ENCODE peak calls at places on chromosomes 13 and 19, in eight cellular contexts. One of them, this sample, is unnamed.
A peak's percentile ranks its signal among the peaks of the same experiment; 100 is the strongest.

GRCh38 chr13:85170372-85170771 is 628.8 kb downstream of the SLITRK6 start:
- DNase-seq in OCI-LY7: no peak
- DNase-seq in HCT116: no peak
- DNase-seq in neural progenitor cell: no peak
- DNase-seq in SK-N-SH: no peak
- DNase-seq in GM23248: no peak
- DNase-seq in hepatocyte: no peak
- DNase-seq in MM.1S: no peak
- DNase-seq in this sample: no peak

GRCh38 chr19:27733551-27734266 is 1479.2 kb downstream of the UQCRFS1 start:
- DNase-seq in hepatocyte: no peak
- DNase-seq in SK-N-SH: no peak
- DNase-seq in neural progenitor cell: no peak
- DNase-seq in HCT116: no peak
- DNase-seq in MM.1S: no peak
- DNase-seq in GM23248: no peak
- DNase-seq in OCI-LY7: no peak
- DNase-seq in this sample: no peak

GRCh38 chr19:38644719-38645118 is 2.7 kb upstream of the ACTN4 start:
- DNase-seq in SK-N-SH: no peak
- DNase-seq in OCI-LY7: no peak
- DNase-seq in neural progenitor cell: no peak
- DNase-seq in HCT116: no peak
- DNase-seq in GM23248: no peak
- DNase-seq in MM.1S: no peak
- DNase-seq in hepatocyte: no peak
- DNase-seq in this sample: peak; percentile 52

GRCh38 chr19:9917322-9917721 is 19.0 kb downstream of the OLFM2 start:
- DNase-seq in HCT116: peak; percentile 42
- DNase-seq in MM.1S: no peak
- DNase-seq in neural progenitor cell: peak; percentile 71
- DNase-seq in GM23248: peak; percentile 82
- DNase-seq in SK-N-SH: peak; percentile 81
- DNase-seq in OCI-LY7: peak; percentile 61
- DNase-seq in hepatocyte: peak; percentile 39
- DNase-seq in this sample: peak; percentile 85

GRCh38 chr19:3617463-3617862 is 9.1 kb downstream of the CACTIN start:
- DNase-seq in SK-N-SH: no peak
- DNase-seq in GM23248: no peak
- DNase-seq in hepatocyte: no peak
- DNase-seq in HCT116: no peak
- DNase-seq in neural progenitor cell: peak; percentile 20
- DNase-seq in OCI-LY7: no peak
- DNase-seq in MM.1S: peak; percentile 43
- DNase-seq in this sample: no peak

GRCh38 chr19:50387176-50387867 is 3.2 kb downstream of the POLD1 start:
- DNase-seq in MM.1S: no peak
- DNase-seq in neural progenitor cell: no peak
- DNase-seq in SK-N-SH: no peak
- DNase-seq in OCI-LY7: no peak
- DNase-seq in GM23248: peak; percentile 72
- DNase-seq in hepatocyte: no peak
- DNase-seq in HCT116: no peak
- DNase-seq in this sample: no peak

GRCh38 chr13:112069727-112070300 is 2.9 kb downstream of the SOX1 start:
- DNase-seq in hepatocyte: no peak
- DNase-seq in MM.1S: no peak
- DNase-seq in OCI-LY7: no peak
- DNase-seq in GM23248: no peak
- DNase-seq in SK-N-SH: no peak
- DNase-seq in HCT116: no peak
- DNase-seq in neural progenitor cell: peak; percentile 57
- DNase-seq in this sample: no peak

GRCh38 chr19:1747285-1748114 is 5.8 kb upstream of the ONECUT3 start:
- DNase-seq in HCT116: peak; percentile 100
- DNase-seq in MM.1S: no peak
- DNase-seq in SK-N-SH: no peak
- DNase-seq in neural progenitor cell: peak; percentile 53
- DNase-seq in hepatocyte: peak; percentile 81
- DNase-seq in GM23248: peak; percentile 71
- DNase-seq in OCI-LY7: no peak
- DNase-seq in this sample: peak; percentile 97

GRCh38 chr13:53605306-53605705 is 576.7 kb downstream of the OLFM4 start:
- DNase-seq in MM.1S: no peak
- DNase-seq in OCI-LY7: no peak
- DNase-seq in neural progenitor cell: no peak
- DNase-seq in hepatocyte: no peak
- DNase-seq in SK-N-SH: no peak
- DNase-seq in GM23248: no peak
- DNase-seq in HCT116: no peak
- DNase-seq in this sample: no peak

GRCh38 chr19:6060600-6061391 is 49.5 kb downstream of the RFX2 start:
- DNase-seq in HCT116: no peak
- DNase-seq in GM23248: peak; percentile 71
- DNase-seq in OCI-LY7: no peak
- DNase-seq in MM.1S: no peak
- DNase-seq in SK-N-SH: peak; percentile 78
- DNase-seq in neural progenitor cell: peak; percentile 16
- DNase-seq in hepatocyte: peak; percentile 44
- DNase-seq in this sample: peak; percentile 59

GRCh38 chr13:73720216-73720840 is 413.9 kb downstream of the KLF12 start:
- DNase-seq in HCT116: no peak
- DNase-seq in MM.1S: no peak
- DNase-seq in SK-N-SH: no peak
- DNase-seq in hepatocyte: no peak
- DNase-seq in OCI-LY7: no peak
- DNase-seq in neural progenitor cell: no peak
- DNase-seq in GM23248: peak; percentile 15
- DNase-seq in this sample: no peak

GRCh38 chr13:30718661-30719520 is 16.5 kb upstream of the ALOX5AP start:
- DNase-seq in OCI-LY7: peak; percentile 50
- DNase-seq in GM23248: peak; percentile 97
- DNase-seq in MM.1S: no peak
- DNase-seq in HCT116: peak; percentile 16
- DNase-seq in neural progenitor cell: no peak
- DNase-seq in hepatocyte: no peak
- DNase-seq in SK-N-SH: no peak
- DNase-seq in this sample: peak; percentile 91

GRCh38 chr13:21079761-21080730 is 18.7 kb upstream of the LATS2 start:
- DNase-seq in GM23248: peak; percentile 91
- DNase-seq in HCT116: no peak
- DNase-seq in OCI-LY7: no peak
- DNase-seq in SK-N-SH: no peak
- DNase-seq in MM.1S: no peak
- DNase-seq in neural progenitor cell: no peak
- DNase-seq in hepatocyte: no peak
- DNase-seq in this sample: peak; percentile 63

GRCh38 chr19:3982701-3983541 is 2.3 kb downstream of the EEF2 start:
- DNase-seq in MM.1S: no peak
- DNase-seq in GM23248: peak; percentile 89
- DNase-seq in neural progenitor cell: no peak
- DNase-seq in HCT116: no peak
- DNase-seq in OCI-LY7: no peak
- DNase-seq in SK-N-SH: peak; percentile 23
- DNase-seq in hepatocyte: peak; percentile 67
- DNase-seq in this sample: peak; percentile 62

GRCh38 chr13:72692884-72693514 is 34.4 kb downstream of the MZT1 start:
- DNase-seq in hepatocyte: no peak
- DNase-seq in MM.1S: no peak
- DNase-seq in HCT116: no peak
- DNase-seq in neural progenitor cell: no peak
- DNase-seq in GM23248: no peak
- DNase-seq in OCI-LY7: no peak
- DNase-seq in SK-N-SH: no peak
- DNase-seq in this sample: no peak

DNA sequence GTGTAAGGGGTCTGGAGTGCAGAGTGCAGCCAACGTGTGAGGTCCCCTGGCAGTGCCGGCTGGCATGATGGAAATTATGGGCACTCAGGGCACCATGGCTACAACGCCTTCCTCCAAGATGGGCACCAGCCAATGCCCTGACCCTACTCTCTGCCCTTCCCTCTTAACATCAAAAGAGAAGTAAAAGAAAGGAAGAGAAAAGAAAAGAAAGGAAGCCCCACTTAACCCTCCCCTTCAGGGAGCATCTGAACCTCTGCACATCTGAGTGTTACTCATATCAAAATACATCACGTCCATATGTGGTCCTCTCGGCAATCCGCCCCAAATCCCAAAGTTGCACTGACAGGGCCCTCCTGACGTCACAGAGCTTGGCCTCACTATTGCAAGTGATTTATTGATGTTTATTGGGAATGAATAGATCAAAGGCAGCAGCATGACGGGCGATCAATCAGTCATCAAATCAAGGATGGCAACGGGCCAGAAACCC is 1.4 kb downstream of the TSHZ3 start:
- DNase-seq in GM23248: peak; percentile 73
- DNase-seq in SK-N-SH: no peak
- DNase-seq in hepatocyte: no peak
- DNase-seq in OCI-LY7: no peak
- DNase-seq in HCT116: no peak
- DNase-seq in neural progenitor cell: no peak
- DNase-seq in MM.1S: no peak
- DNase-seq in this sample: no peak
- H3K9me3 ChIP-seq in GM23248: no peaks in the 10 kb centered on the region
- H3K9me3 ChIP-seq in SK-N-SH: no peaks in the 10 kb centered on the region
- H3K9me3 ChIP-seq in hepatocyte: no peaks in the 10 kb centered on the region
- H3K9me3 ChIP-seq in OCI-LY7: no peaks in the 10 kb centered on the region
- H3K9me3 ChIP-seq in HCT116: peaks cover 3% of the 10 kb centered on the region
- H3K9me3 ChIP-seq in neural progenitor cell: no peaks in the 10 kb centered on the region
- H3K9me3 ChIP-seq in MM.1S: no peaks in the 10 kb centered on the region
- H3K9me3 ChIP-seq in this sample: no peaks in the 10 kb centered on the region

GRCh38 chr13:50261502-50261901 is 246.3 kb downstream of the KCNRG start:
- DNase-seq in GM23248: no peak
- DNase-seq in OCI-LY7: no peak
- DNase-seq in SK-N-SH: no peak
- DNase-seq in neural progenitor cell: no peak
- DNase-seq in MM.1S: no peak
- DNase-seq in HCT116: no peak
- DNase-seq in hepatocyte: no peak
- DNase-seq in this sample: no peak

GRCh38 chr13:50250403-50250802 is 235.2 kb downstream of the KCNRG start:
- DNase-seq in hepatocyte: no peak
- DNase-seq in neural progenitor cell: no peak
- DNase-seq in GM23248: no peak
- DNase-seq in OCI-LY7: no peak
- DNase-seq in HCT116: no peak
- DNase-seq in SK-N-SH: no peak
- DNase-seq in MM.1S: no peak
- DNase-seq in this sample: no peak

GRCh38 chr13:50257646-50258045 is 242.4 kb downstream of the KCNRG start:
- DNase-seq in SK-N-SH: no peak
- DNase-seq in OCI-LY7: no peak
- DNase-seq in hepatocyte: no peak
- DNase-seq in GM23248: no peak
- DNase-seq in HCT116: no peak
- DNase-seq in neural progenitor cell: no peak
- DNase-seq in MM.1S: no peak
- DNase-seq in this sample: no peak

DNA sequence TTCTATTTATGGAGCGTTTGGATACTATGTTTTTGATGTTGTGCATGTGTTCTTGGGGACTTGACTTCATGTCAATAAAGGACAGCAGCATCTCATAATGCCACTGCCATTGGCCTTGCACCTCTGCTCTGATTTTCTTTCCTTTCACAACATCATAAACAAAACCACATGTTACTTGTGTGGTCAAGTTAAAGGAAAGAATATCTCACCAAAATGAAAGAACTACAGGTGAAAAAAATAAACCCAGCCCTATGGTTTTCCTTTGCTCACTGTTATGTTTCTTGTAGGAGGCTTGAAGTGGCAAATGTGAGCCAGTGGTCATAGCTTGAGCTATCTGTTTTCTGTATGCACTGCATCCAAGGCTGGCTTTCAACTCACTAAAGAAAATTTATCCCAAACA is 240.4 kb downstream of the KCNRG start:
- DNase-seq in GM23248: no peak
- DNase-seq in SK-N-SH: no peak
- DNase-seq in neural progenitor cell: no peak
- DNase-seq in HCT116: no peak
- DNase-seq in OCI-LY7: no peak
- DNase-seq in MM.1S: peak; percentile 31
- DNase-seq in hepatocyte: no peak
- DNase-seq in this sample: no peak
- H3K4me3 ChIP-seq in GM23248: no peak overlapping the region
- H3K4me3 ChIP-seq in SK-N-SH: no peak overlapping the region
- H3K4me3 ChIP-seq in neural progenitor cell: no peak overlapping the region
- H3K4me3 ChIP-seq in HCT116: no peak overlapping the region
- H3K4me3 ChIP-seq in OCI-LY7: no peak overlapping the region
- H3K4me3 ChIP-seq in MM.1S: no peak overlapping the region
- H3K4me3 ChIP-seq in hepatocyte: no peak overlapping the region
- H3K4me3 ChIP-seq in this sample: no peak overlapping the region

DNA sequence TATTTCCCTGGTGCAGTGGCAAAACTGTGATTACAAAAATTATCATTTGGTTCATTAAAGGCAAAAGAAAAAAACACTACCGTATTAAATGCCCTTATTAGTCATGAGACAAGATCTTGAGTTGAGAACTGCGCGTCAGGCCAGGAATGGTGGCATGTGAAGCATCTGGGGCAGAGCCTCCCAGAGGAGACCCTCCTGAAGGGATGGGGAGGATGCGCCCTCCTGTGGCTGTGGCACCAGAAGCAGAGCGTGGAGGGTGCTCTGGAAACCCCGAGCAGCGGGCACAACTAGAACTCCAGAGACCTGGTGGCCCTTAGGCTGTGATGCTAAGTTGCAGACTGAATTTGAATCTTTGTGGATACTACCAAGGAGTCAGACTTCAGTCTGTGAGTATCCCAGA is 11.5 kb downstream of the CUL4A start:
- DNase-seq in MM.1S: no peak
- DNase-seq in SK-N-SH: peak; percentile 41
- DNase-seq in OCI-LY7: no peak
- DNase-seq in GM23248: no peak
- DNase-seq in hepatocyte: no peak
- DNase-seq in HCT116: no peak
- DNase-seq in neural progenitor cell: peak; percentile 48
- DNase-seq in this sample: no peak
- TF ChIP-seq EZH2phosphoT487 in MM.1S: no peak
- TF ChIP-seq EZH2phosphoT487 in SK-N-SH: no peak
- TF ChIP-seq EZH2phosphoT487 in OCI-LY7: no peak
- TF ChIP-seq EZH2phosphoT487 in GM23248: no peak
- TF ChIP-seq EZH2phosphoT487 in hepatocyte: no peak
- TF ChIP-seq EZH2phosphoT487 in HCT116: no peak
- TF ChIP-seq EZH2phosphoT487 in neural progenitor cell: no peak
- TF ChIP-seq EZH2phosphoT487 in this sample: no peak

DNA sequence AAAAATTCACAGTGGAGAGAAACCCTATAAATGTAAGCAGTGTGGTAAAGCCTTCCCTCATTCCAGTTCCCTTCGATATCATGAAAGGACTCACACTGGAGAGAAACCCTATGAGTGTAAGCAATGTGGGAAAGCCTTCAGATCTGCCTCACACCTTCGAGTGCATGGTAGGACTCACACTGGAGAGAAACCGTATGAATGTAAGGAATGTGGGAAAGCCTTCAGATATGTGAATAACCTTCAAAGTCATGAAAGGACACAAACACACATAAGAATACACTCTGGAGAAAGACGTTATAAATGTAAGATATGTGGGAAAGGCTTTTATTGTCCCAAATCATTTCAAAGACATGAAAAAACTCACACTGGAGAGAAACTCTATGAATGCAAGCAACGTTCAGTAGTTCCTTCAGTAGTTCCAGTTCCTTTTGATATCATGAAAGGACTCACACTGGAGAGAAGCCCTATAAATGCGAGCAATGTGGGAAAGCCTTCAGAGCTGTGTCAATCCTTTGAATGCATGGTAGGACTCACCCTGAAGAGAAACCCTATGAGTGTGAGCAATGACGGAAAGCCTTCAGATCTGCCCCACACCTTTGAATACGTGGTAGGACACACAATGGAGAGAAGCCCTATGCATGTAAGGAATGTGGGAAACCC is 16.1 kb upstream of the ZNF439 start:
- DNase-seq in hepatocyte: no peak
- DNase-seq in SK-N-SH: no peak
- DNase-seq in neural progenitor cell: no peak
- DNase-seq in MM.1S: no peak
- DNase-seq in GM23248: no peak
- DNase-seq in OCI-LY7: no peak
- DNase-seq in HCT116: no peak
- DNase-seq in this sample: no peak
- H3K9me3 ChIP-seq in hepatocyte: peaks cover 60% of the 10 kb centered on the region
- H3K9me3 ChIP-seq in SK-N-SH: peaks cover 24% of the 10 kb centered on the region
- H3K9me3 ChIP-seq in neural progenitor cell: peaks cover 41% of the 10 kb centered on the region
- H3K9me3 ChIP-seq in MM.1S: no peaks in the 10 kb centered on the region
- H3K9me3 ChIP-seq in GM23248: no peaks in the 10 kb centered on the region
- H3K9me3 ChIP-seq in OCI-LY7: peaks cover 4% of the 10 kb centered on the region
- H3K9me3 ChIP-seq in HCT116: peaks cover 50% of the 10 kb centered on the region
- H3K9me3 ChIP-seq in this sample: peaks cover 73% of the 10 kb centered on the region